ENCODE peak calls at places on chromosome 7, in six cellular contexts. One of them, this sample, is unnamed.

GRCh38 chr7:150996289-150997074 is 5.7 kb downstream of the NOS3 start:
- DNase-seq in fibroblast of the aortic adventitia: no peak
- DNase-seq in astrocyte of the spinal cord: no peak
- DNase-seq in BE2C: no peak
- DNase-seq in kidney: peak
- DNase-seq in cardiac fibroblast: no peak
- DNase-seq in this sample: no peak

GRCh38 chr7:100606313-100606712 is 4.2 kb downstream of the PCOLCE start:
- DNase-seq in fibroblast of the aortic adventitia: no peak
- DNase-seq in astrocyte of the spinal cord: no peak
- DNase-seq in BE2C: no peak
- DNase-seq in kidney: no peak
- DNase-seq in cardiac fibroblast: no peak
- DNase-seq in this sample: no peak

GRCh38 chr7:113289140-113289740 is 170.9 kb upstream of the SMIM30 start:
- DNase-seq in fibroblast of the aortic adventitia: peak
- DNase-seq in astrocyte of the spinal cord: peak
- DNase-seq in BE2C: no peak
- DNase-seq in kidney: no peak
- DNase-seq in cardiac fibroblast: peak
- DNase-seq in this sample: no peak

GRCh38 chr7:140213684-140214074 is 36.9 kb upstream of the KDM7A start:
- DNase-seq in fibroblast of the aortic adventitia: peak
- DNase-seq in astrocyte of the spinal cord: no peak
- DNase-seq in BE2C: no peak
- DNase-seq in kidney: no peak
- DNase-seq in cardiac fibroblast: peak
- DNase-seq in this sample: no peak

GRCh38 chr7:134593530-134594392 is 44.9 kb downstream of the AKR1B15 start:
- DNase-seq in fibroblast of the aortic adventitia: peak
- DNase-seq in astrocyte of the spinal cord: peak
- DNase-seq in BE2C: peak
- DNase-seq in kidney: peak
- DNase-seq in cardiac fibroblast: peak
- DNase-seq in this sample: no peak

GRCh38 chr7:50587737-50588136 is 22.5 kb upstream of the DDC start:
- DNase-seq in fibroblast of the aortic adventitia: no peak
- DNase-seq in astrocyte of the spinal cord: no peak
- DNase-seq in BE2C: no peak
- DNase-seq in kidney: no peak
- DNase-seq in cardiac fibroblast: no peak
- DNase-seq in this sample: no peak

GRCh38 chr7:117728858-117729257 is 144.4 kb downstream of the CTTNBP2 start:
- DNase-seq in fibroblast of the aortic adventitia: no peak
- DNase-seq in astrocyte of the spinal cord: peak
- DNase-seq in BE2C: no peak
- DNase-seq in kidney: no peak
- DNase-seq in cardiac fibroblast: no peak
- DNase-seq in this sample: no peak

GRCh38 chr7:73615886-73616285 is 8.4 kb downstream of the MLXIPL start:
- DNase-seq in fibroblast of the aortic adventitia: no peak
- DNase-seq in astrocyte of the spinal cord: no peak
- DNase-seq in BE2C: no peak
- DNase-seq in kidney: no peak
- DNase-seq in cardiac fibroblast: no peak
- DNase-seq in this sample: no peak

GRCh38 chr7:44964384-44964830 is 14.4 kb downstream of the MYO1G start:
- DNase-seq in fibroblast of the aortic adventitia: no peak
- DNase-seq in astrocyte of the spinal cord: no peak
- DNase-seq in BE2C: peak
- DNase-seq in kidney: no peak
- DNase-seq in cardiac fibroblast: no peak
- DNase-seq in this sample: no peak

GRCh38 chr7:913736-914520 is 37.6 kb downstream of the GET4 start:
- DNase-seq in fibroblast of the aortic adventitia: no peak
- DNase-seq in astrocyte of the spinal cord: no peak
- DNase-seq in BE2C: no peak
- DNase-seq in kidney: peak
- DNase-seq in cardiac fibroblast: no peak
- DNase-seq in this sample: no peak

GRCh38 chr7:94276797-94277196 is 117.9 kb upstream of the COL1A2 start:
- DNase-seq in fibroblast of the aortic adventitia: peak
- DNase-seq in astrocyte of the spinal cord: peak
- DNase-seq in BE2C: no peak
- DNase-seq in kidney: no peak
- DNase-seq in cardiac fibroblast: peak
- DNase-seq in this sample: no peak
- TF ChIP-seq CTCF in fibroblast of the aortic adventitia: peak
- TF ChIP-seq CTCF in astrocyte of the spinal cord: peak
- TF ChIP-seq CTCF in BE2C: peak
- TF ChIP-seq CTCF in kidney: peak
- TF ChIP-seq CTCF in cardiac fibroblast: peak
- TF ChIP-seq CTCF in this sample: no peak

GRCh38 chr7:66629659-66630058 is 978 bp downstream of the KCTD7 start:
- DNase-seq in fibroblast of the aortic adventitia: no peak
- DNase-seq in astrocyte of the spinal cord: no peak
- DNase-seq in BE2C: no peak
- DNase-seq in kidney: no peak
- DNase-seq in cardiac fibroblast: no peak
- DNase-seq in this sample: no peak

GRCh38 chr7:66627151-66627681 is 1.5 kb upstream of the KCTD7 start:
- DNase-seq in fibroblast of the aortic adventitia: peak
- DNase-seq in astrocyte of the spinal cord: no peak
- DNase-seq in BE2C: peak
- DNase-seq in kidney: no peak
- DNase-seq in cardiac fibroblast: peak
- DNase-seq in this sample: no peak

GRCh38 chr7:66627876-66628360 is 763 bp upstream of the KCTD7 start:
- DNase-seq in fibroblast of the aortic adventitia: peak
- DNase-seq in astrocyte of the spinal cord: no peak
- DNase-seq in BE2C: no peak
- DNase-seq in kidney: peak
- DNase-seq in cardiac fibroblast: no peak
- DNase-seq in this sample: no peak

GRCh38 chr7:66629222-66629658 is 559 bp downstream of the KCTD7 start:
- DNase-seq in fibroblast of the aortic adventitia: peak
- DNase-seq in astrocyte of the spinal cord: no peak
- DNase-seq in BE2C: no peak
- DNase-seq in kidney: no peak
- DNase-seq in cardiac fibroblast: no peak
- DNase-seq in this sample: peak

DNA sequence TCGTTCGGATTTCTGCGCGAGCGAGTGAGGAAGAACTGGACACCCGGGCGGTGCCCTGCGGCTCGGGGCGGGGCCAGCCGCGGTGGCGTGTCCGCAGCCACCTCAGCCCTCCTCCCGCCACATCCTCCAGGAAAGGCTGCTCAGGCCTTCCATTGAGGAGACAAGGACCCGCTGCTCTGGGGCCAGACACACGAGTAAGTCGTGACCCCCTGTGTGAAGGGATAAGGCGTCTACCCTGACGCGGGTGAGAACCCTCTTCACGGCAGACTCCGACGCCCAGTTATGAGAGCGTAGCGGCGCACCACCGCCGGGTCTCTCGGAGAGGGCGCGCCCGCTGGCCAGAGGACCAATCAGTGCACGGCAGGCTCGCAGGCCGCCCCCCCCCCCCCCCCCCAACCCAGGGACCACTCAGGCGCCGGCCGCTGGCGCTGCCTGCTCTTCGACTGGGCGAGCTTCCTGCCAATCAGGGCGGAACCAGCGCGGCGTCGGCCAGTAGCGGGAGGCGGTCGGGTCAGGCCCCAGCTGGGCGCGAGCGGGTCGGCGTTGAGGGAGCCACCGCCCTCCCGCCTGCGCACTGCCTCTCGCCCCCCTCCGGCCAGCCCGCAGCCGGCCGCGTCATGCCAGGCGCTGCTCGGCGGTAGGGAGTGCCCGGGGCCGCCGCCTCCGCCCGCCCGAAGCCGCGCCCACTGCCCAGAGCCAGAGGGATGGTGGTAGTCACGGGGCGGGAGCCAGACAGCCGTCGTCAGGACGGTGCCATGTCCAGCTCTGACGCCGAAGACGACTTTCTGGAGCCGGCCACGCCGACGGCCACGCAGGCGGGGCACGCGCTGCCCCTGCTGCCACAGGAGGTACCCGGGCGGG is at the start of gene KCTD7:
- DNase-seq in fibroblast of the aortic adventitia: peak
- DNase-seq in astrocyte of the spinal cord: peak
- DNase-seq in BE2C: peak
- DNase-seq in kidney: peak
- DNase-seq in cardiac fibroblast: peak
- DNase-seq in this sample: peak
- TF ChIP-seq CTCF in fibroblast of the aortic adventitia: no peak
- TF ChIP-seq CTCF in astrocyte of the spinal cord: no peak
- TF ChIP-seq CTCF in BE2C: no peak
- TF ChIP-seq CTCF in kidney: no peak
- TF ChIP-seq CTCF in cardiac fibroblast: no peak
- TF ChIP-seq CTCF in this sample: no peak

DNA sequence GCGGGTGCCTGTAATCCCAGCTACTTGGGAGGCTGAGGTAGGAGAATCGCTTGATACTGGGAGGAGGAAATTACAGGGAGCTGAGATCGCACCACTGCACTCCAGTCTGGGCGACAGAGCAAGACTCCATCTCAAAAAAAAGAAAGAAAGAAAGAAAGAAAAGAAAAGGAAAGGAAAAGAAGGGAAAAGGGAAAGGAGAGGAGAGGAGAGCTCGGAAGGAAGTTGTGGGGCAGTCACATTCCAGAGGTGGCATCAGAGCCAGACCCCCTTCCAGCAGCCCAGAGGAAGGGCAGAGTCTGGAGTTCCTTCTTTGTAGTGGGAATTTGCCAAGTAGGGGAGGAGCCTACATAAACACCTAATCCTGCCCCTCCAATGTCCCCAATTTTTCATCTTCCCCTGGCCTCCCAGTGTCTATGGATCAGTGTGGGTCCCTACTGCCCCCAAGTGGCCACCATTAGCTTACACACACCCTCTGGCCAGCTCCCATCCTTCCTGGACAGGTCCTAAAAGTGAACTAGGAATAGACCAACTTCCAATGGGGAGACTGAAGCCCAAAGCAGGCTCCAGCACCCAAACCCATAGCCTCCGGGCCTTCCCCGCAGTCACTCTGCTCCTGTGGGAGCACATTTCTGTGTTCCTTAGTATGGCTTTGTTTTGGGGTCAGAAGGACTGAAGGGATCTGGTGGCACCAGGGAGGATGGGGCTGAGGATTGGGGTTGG is 39.6 kb upstream of the HSPB1 start:
- DNase-seq in fibroblast of the aortic adventitia: peak
- DNase-seq in astrocyte of the spinal cord: peak
- DNase-seq in BE2C: peak
- DNase-seq in kidney: no peak
- DNase-seq in cardiac fibroblast: peak
- DNase-seq in this sample: peak
- TF ChIP-seq CTCF in fibroblast of the aortic adventitia: peak
- TF ChIP-seq CTCF in astrocyte of the spinal cord: peak
- TF ChIP-seq CTCF in BE2C: peak
- TF ChIP-seq CTCF in kidney: peak
- TF ChIP-seq CTCF in cardiac fibroblast: peak
- TF ChIP-seq CTCF in this sample: peak

GRCh38 chr7:108114117-108114841 is 15.9 kb downstream of the LAMB4 start:
- DNase-seq in fibroblast of the aortic adventitia: no peak
- DNase-seq in astrocyte of the spinal cord: no peak
- DNase-seq in BE2C: peak
- DNase-seq in kidney: no peak
- DNase-seq in cardiac fibroblast: no peak
- DNase-seq in this sample: no peak
- TF ChIP-seq CTCF in fibroblast of the aortic adventitia: peak
- TF ChIP-seq CTCF in astrocyte of the spinal cord: peak
- TF ChIP-seq CTCF in BE2C: peak
- TF ChIP-seq CTCF in kidney: peak
- TF ChIP-seq CTCF in cardiac fibroblast: peak
- TF ChIP-seq CTCF in this sample: peak

GRCh38 chr7:5526190-5527037 is 102.8 kb upstream of the TNRC18 start:
- DNase-seq in fibroblast of the aortic adventitia: peak
- DNase-seq in astrocyte of the spinal cord: peak
- DNase-seq in BE2C: peak
- DNase-seq in kidney: no peak
- DNase-seq in cardiac fibroblast: peak
- DNase-seq in this sample: no peak
- TF ChIP-seq CTCF in fibroblast of the aortic adventitia: no peak
- TF ChIP-seq CTCF in astrocyte of the spinal cord: no peak
- TF ChIP-seq CTCF in BE2C: no peak
- TF ChIP-seq CTCF in kidney: no peak
- TF ChIP-seq CTCF in cardiac fibroblast: no peak
- TF ChIP-seq CTCF in this sample: no peak

GRCh38 chr7:96126382-96126781 is 195.5 kb downstream of the SLC25A13 start:
- DNase-seq in fibroblast of the aortic adventitia: no peak
- DNase-seq in astrocyte of the spinal cord: no peak
- DNase-seq in BE2C: no peak
- DNase-seq in kidney: no peak
- DNase-seq in cardiac fibroblast: no peak
- DNase-seq in this sample: no peak

GRCh38 chr7:96127746-96128145 is 194.2 kb downstream of the SLC25A13 start:
- DNase-seq in fibroblast of the aortic adventitia: no peak
- DNase-seq in astrocyte of the spinal cord: no peak
- DNase-seq in BE2C: no peak
- DNase-seq in kidney: no peak
- DNase-seq in cardiac fibroblast: peak
- DNase-seq in this sample: no peak

GRCh38 chr7:96135241-96135640 is 186.7 kb downstream of the SLC25A13 start:
- DNase-seq in fibroblast of the aortic adventitia: no peak
- DNase-seq in astrocyte of the spinal cord: no peak
- DNase-seq in BE2C: no peak
- DNase-seq in kidney: no peak
- DNase-seq in cardiac fibroblast: no peak
- DNase-seq in this sample: no peak

GRCh38 chr7:96136600-96137239 is 185.2 kb downstream of the SLC25A13 start:
- DNase-seq in fibroblast of the aortic adventitia: no peak
- DNase-seq in astrocyte of the spinal cord: no peak
- DNase-seq in BE2C: no peak
- DNase-seq in kidney: no peak
- DNase-seq in cardiac fibroblast: no peak
- DNase-seq in this sample: no peak

DNA sequence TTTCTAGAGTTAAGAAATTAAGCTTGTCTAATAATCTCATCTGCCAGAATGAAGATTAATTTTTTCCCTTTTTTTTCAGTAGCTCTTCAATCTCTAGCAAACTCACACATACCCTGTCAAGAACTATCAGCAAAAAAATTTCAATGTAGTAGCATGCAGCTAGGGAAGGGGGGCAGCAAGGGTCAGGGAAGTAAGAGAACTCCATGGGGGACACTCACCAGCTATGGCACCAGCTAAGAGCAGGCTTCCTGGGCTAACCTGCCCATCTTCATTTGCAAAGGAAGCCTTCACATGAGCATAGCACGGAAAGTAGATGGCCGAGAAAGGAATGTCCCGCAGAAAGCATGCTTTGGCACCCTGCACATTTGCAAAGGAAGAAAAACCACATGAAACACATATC is 190.4 kb downstream of the SLC25A13 start:
- DNase-seq in fibroblast of the aortic adventitia: no peak
- DNase-seq in astrocyte of the spinal cord: no peak
- DNase-seq in BE2C: peak
- DNase-seq in kidney: no peak
- DNase-seq in cardiac fibroblast: no peak
- DNase-seq in this sample: no peak
- TF ChIP-seq CTCF in fibroblast of the aortic adventitia: no peak
- TF ChIP-seq CTCF in astrocyte of the spinal cord: no peak
- TF ChIP-seq CTCF in BE2C: peak
- TF ChIP-seq CTCF in kidney: no peak
- TF ChIP-seq CTCF in cardiac fibroblast: no peak
- TF ChIP-seq CTCF in this sample: no peak

GRCh38 chr7:144090667-144091066 is 4.6 kb downstream of the OR2A12 start:
- DNase-seq in fibroblast of the aortic adventitia: no peak
- DNase-seq in astrocyte of the spinal cord: no peak
- DNase-seq in BE2C: no peak
- DNase-seq in kidney: no peak
- DNase-seq in cardiac fibroblast: no peak
- DNase-seq in this sample: no peak
- TF ChIP-seq CTCF in fibroblast of the aortic adventitia: no peak
- TF ChIP-seq CTCF in astrocyte of the spinal cord: no peak
- TF ChIP-seq CTCF in BE2C: no peak
- TF ChIP-seq CTCF in kidney: no peak
- TF ChIP-seq CTCF in cardiac fibroblast: no peak
- TF ChIP-seq CTCF in this sample: no peak